ENCODE peak calls at places on chromosome 1, in nine cellular contexts. H is transverse colon, N is ovary, J is sigmoid colon, I is GM12878, L is stomach, U is A549, Y is tibial nerve, W is HepG2. R is an unnamed sample.

GRCh38 chr1:70737125-70737524 is 310.5 kb downstream of the PTGER3 start:
- DNase-seq in H (no peak), N (no peak), J (no peak), I (no peak), L (no peak), U (no peak), Y (no peak), W (no peak), R (no peak)

GRCh38 chr1:8570435-8570834 is 247.0 kb downstream of the RERE start:
- DNase-seq in H (no peak), N (no peak), J (no peak), I (no peak), L (no peak), U (no peak), Y (no peak), W (no peak), R (no peak)

GRCh38 chr1:3543076-3544049 is 67.9 kb downstream of the MEGF6 start:
- DNase-seq in H (peak; percentile 22), N (no peak), J (peak; percentile 82), I (no peak), L (no peak), U (peak; percentile 50), Y (peak; percentile 25), W (no peak), R (no peak)

GRCh38 chr1:223006794-223007193 is 136.3 kb downstream of the TLR5 start:
- DNase-seq in H (no peak), N (no peak), J (no peak), I (no peak), L (no peak), U (no peak), Y (no peak), W (no peak), R (no peak)

GRCh38 chr1:1298861-1299685 is 8.7 kb downstream of the ACAP3 start:
- DNase-seq in H (no peak), N (no peak), J (no peak), I (no peak), L (no peak), U (no peak), Y (no peak), W (no peak), R (no peak)

GRCh38 chr1:100616121-100616621 is 78.2 kb downstream of the GPR88 start:
- DNase-seq in H (no peak), N (no peak), J (no peak), I (no peak), L (no peak), U (no peak), Y (no peak), W (no peak), R (no peak)

GRCh38 chr1:163870666-163871065 is 548.9 kb downstream of the NUF2 start:
- DNase-seq in H (no peak), N (no peak), J (no peak), I (no peak), L (no peak), U (no peak), Y (no peak), W (no peak), R (no peak)

GRCh38 chr1:246689409-246689997 is 34.7 kb upstream of the SCCPDH start:
- DNase-seq in H (peak; percentile 84), N (peak; percentile 51), J (peak; percentile 84), I (peak; percentile 34), L (peak; percentile 71), U (peak; percentile 74), Y (no peak), W (peak; percentile 77), R (peak; percentile 77)

GRCh38 chr1:22491995-22492726 is 40.5 kb downstream of the ZBTB40 start:
- DNase-seq in H (no peak), N (no peak), J (no peak), I (no peak), L (no peak), U (no peak), Y (no peak), W (no peak), R (no peak)

GRCh38 chr1:232937741-232938375 is 12.6 kb upstream of the NTPCR start:
- DNase-seq in H (no peak), N (no peak), J (no peak), I (no peak), L (no peak), U (no peak), Y (no peak), W (no peak), R (no peak)

GRCh38 chr1:76666499-76666898 is 200.8 kb upstream of the ST6GALNAC5 start:
- DNase-seq in H (peak; percentile 55), N (no peak), J (no peak), I (no peak), L (no peak), U (no peak), Y (no peak), W (no peak), R (no peak)

GRCh38 chr1:11309385-11309784 is 36.4 kb downstream of the UBIAD1 start:
- DNase-seq in H (no peak), N (no peak), J (no peak), I (no peak), L (no peak), U (no peak), Y (no peak), W (no peak), R (no peak)

GRCh38 chr1:79716481-79716880 is 710.0 kb upstream of the ADGRL4 start:
- DNase-seq in H (no peak), N (no peak), J (no peak), I (no peak), L (no peak), U (peak; percentile 4), Y (no peak), W (no peak), R (no peak)

GRCh38 chr1:31951276-31951675 is 13.1 kb upstream of the PTP4A2 start:
- DNase-seq in H (no peak), N (no peak), J (no peak), I (no peak), L (no peak), U (no peak), Y (no peak), W (no peak), R (no peak)

DNA sequence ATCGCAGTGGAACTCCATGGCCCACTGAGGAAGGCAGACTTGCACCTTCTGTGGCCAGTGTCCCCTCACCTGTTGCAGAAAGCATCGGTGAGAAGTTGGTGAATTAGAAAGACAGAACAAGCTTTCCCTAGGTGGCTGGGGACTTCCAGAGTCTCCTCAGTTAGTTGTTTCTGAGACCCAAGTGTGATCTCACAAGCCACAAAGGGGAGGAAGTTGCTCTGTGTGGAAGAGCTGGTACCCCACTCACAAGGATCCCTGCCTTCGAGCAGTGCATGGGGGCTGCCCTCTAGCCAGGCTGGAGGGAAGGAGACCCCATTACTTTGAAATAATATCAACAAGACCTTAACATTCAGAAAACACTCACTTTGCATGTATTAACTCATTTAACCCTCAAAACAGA is 2.1 kb downstream of the PRELP start:
- DNase-seq in H (no peak), N (no peak), J (no peak), I (no peak), L (no peak), U (no peak), Y (no peak), W (no peak), R (no peak)
- H3K27ac ChIP-seq in H (peak overlapping the region; percentile 76), N (peak overlapping the region; percentile 84), J (peak overlapping the region; percentile 93), I (no peak overlapping the region), L (peak overlapping the region; percentile 77), U (no peak overlapping the region), Y (peak overlapping the region; percentile 85), W (no peak overlapping the region), R (peak overlapping the region; percentile 78)

DNA sequence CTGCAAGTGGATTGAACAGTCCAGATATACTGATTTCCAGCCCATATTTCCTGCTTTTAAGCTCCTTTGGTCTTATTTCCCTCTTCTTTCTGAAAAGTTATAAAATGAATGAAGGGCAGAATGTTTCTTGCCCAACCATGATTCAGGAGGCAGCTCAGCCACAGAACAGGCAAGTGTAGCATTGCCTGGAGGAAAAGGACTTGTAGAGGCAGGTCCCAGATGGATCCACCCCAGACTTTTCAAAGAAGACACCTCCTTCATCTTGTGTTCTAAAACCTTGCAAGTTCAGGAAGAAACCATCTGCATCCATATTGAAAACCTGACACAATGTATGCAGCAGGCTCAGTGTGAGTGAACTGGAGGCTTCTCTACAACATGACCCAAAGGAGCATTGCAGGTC is at the start of gene CLCA2:
- DNase-seq in H (no peak), N (no peak), J (no peak), I (no peak), L (no peak), U (no peak), Y (no peak), W (no peak), R (no peak)
- H3K4me3 ChIP-seq in H (no peak within 1 kb of the TSS), N (no peak within 1 kb of the TSS), J (no peak within 1 kb of the TSS), I (no peak within 1 kb of the TSS), L (no peak within 1 kb of the TSS), U (no peak within 1 kb of the TSS), Y (no peak within 1 kb of the TSS), W (no peak within 1 kb of the TSS), R (peak within 1 kb of the TSS; percentile 36)

GRCh38 chr1:48462716-48463285 is 9.2 kb downstream of the SPATA6 start:
- DNase-seq in H (no peak), N (no peak), J (no peak), I (no peak), L (no peak), U (no peak), Y (no peak), W (no peak), R (no peak)
- TF ChIP-seq EP300 in H (no peak), N (no peak), J (no peak), I (no peak), L (no peak), U (no peak), Y (no peak), W (no peak), R (no peak)

DNA sequence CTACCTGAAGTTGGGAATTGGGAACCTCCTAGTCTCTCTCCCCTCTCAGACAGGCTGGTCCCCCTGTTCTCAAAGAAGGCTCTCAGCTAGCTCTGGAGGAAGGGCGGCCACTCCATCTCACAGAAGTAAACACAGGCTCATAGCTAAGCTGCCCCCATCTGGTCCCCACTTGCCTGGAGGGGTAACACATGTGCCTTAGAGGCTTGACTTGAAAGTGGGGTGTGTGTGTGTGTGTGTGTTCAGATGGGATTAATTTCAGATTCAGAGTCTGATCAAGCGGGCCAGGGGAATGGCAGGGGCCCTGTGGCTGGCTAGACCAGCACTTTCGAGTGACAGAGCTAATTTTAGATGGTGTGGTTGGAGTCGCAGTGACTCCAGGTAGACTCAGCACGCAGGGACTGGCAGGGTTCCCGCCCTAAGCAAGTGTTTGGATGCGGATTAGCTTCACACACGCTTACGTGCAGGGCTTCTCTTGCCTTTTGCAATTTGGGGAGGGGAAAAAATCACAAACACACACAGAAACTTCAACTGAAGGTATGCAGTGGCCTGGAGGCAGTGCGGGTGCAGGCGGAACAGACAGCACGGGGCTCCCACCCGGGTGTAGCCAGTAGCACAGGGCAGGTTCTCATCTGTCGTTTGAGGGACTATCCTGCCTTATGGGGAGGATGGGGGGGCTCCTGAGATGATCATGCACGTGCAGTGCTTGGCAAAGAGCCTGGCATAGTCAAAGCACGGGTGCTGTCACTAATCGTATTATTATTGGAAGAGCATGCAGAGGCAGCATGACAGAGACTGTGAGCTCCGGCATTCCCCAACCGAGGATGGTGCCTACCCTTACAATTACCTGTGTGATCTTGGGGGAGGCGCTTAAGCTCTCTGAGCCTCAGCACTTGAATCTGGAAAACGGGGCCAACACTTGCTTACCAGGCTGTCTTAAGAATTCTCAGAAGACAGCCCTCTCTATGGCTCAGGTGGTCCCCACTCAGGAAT is 1.3 kb downstream of the EDN2 start:
- DNase-seq in H (no peak), N (peak; percentile 29), J (no peak), I (no peak), L (no peak), U (no peak), Y (no peak), W (no peak), R (no peak)
- H3K27ac ChIP-seq in H (peak overlapping the region; percentile 58), N (no peak overlapping the region), J (peak overlapping the region; percentile 68), I (no peak overlapping the region), L (peak overlapping the region; percentile 66), U (peak overlapping the region; percentile 79), Y (peak overlapping the region; percentile 13), W (no peak overlapping the region), R (no peak overlapping the region)

R was measured in suprapubic skin.